ENCODE peak calls at places on chromosomes 4 and X, in eight cellular contexts. P is cardiac fibroblast; H is stimulated activated CD8-positive, alpha-beta memory T cell treated with anti-CD3 and anti-CD28 coated beads, Interleukin-2, amount 100 ng/mL, for 1 hour; I is NCI-H1417 treated with DMSO at 0.1 percent for 48 hours; Y is NCI-H2081; E is mucosa of descending colon; X is sciatic nerve; K is GM18507. R is an unnamed sample.
A peak's percentile ranks its signal among the peaks of the same experiment; 100 is the strongest.

GRCh38 chr4:112819729-112820128 is 182.8 kb downstream of the LARP7 start:
- DNase-seq in I (no peak), H (no peak), E (no peak), X (no peak), K (no peak), P (no peak), Y (no peak), R (no peak)

GRCh38 chr4:14254806-14255445 is 627.4 kb upstream of the BOD1L1 start:
- DNase-seq in P (no peak), I (no peak), K (no peak), Y (no peak), H (no peak), E (no peak), X (no peak), R (no peak)

GRCh38 chr4:7753931-7754465 is 185.7 kb downstream of the AFAP1 start:
- DNase-seq in P (no peak), K (no peak), X (no peak), Y (no peak), E (no peak), I (no peak), H (no peak), R (no peak)

GRCh38 chrX:83416273-83416672 is 91.8 kb upstream of the POU3F4 start:
- DNase-seq in K (no peak), H (no peak), P (peak; percentile 2), E (no peak), Y (no peak), X (no peak), I (no peak), R (no peak)

GRCh38 chr4:8646296-8647093 is 53.9 kb downstream of the CPZ start:
- DNase-seq in Y (peak; percentile 9), E (no peak), X (peak; percentile 30), I (no peak), P (no peak), H (no peak), K (no peak), R (no peak)

GRCh38 chrX:48558270-48558669 is 16.0 kb upstream of the RBM3 start:
- DNase-seq in I (no peak), E (no peak), X (no peak), P (peak; percentile 91), Y (no peak), H (no peak), K (no peak), R (peak; percentile 77)

GRCh38 chr4:98262431-98262830 is 1.2 kb downstream of the RAP1GDS1 start:
- DNase-seq in E (peak; percentile 5), K (no peak), X (no peak), H (no peak), Y (no peak), P (no peak), I (no peak), R (no peak)

GRCh38 chr4:110270492-110271197 is 72.2 kb upstream of the ELOVL6 start:
- DNase-seq in X (no peak), I (no peak), P (peak; percentile 76), K (no peak), H (no peak), E (no peak), Y (no peak), R (peak; percentile 74)

GRCh38 chr4:23194751-23195150 is 502.0 kb downstream of the GBA3 start:
- DNase-seq in Y (no peak), X (no peak), I (no peak), K (no peak), E (no peak), P (no peak), H (no peak), R (no peak)

GRCh38 chr4:153322791-153323190 is 21.7 kb upstream of the MND1 start:
- DNase-seq in P (no peak), Y (no peak), H (no peak), I (no peak), E (no peak), K (no peak), X (no peak), R (peak; percentile 21)

GRCh38 chr4:157115613-157116340 is 39.8 kb downstream of the GLRB start:
- DNase-seq in E (no peak), H (no peak), K (no peak), I (no peak), P (peak; percentile 81), Y (no peak), X (no peak), R (peak; percentile 63)

GRCh38 chr4:15894923-15895411 is 43.6 kb downstream of the FGFBP1 start:
- DNase-seq in I (no peak), P (peak; percentile 62), X (no peak), Y (no peak), E (no peak), H (no peak), K (no peak), R (no peak)

GRCh38 chr4:16544251-16544721 is 318.0 kb upstream of the TAPT1 start:
- DNase-seq in I (no peak), X (no peak), H (no peak), Y (no peak), K (no peak), P (no peak), E (peak; percentile 1), R (no peak)

GRCh38 chr4:35399912-35400311 is 844.4 kb downstream of the ARAP2 start:
- DNase-seq in I (no peak), H (no peak), E (no peak), K (no peak), X (no peak), P (no peak), Y (no peak), R (no peak)

GRCh38 chrX:149541521-149542047 is 772 bp downstream of the EOLA1 start:
- DNase-seq in I (no peak), K (no peak), H (no peak), Y (no peak), P (peak; percentile 2), X (no peak), E (peak; percentile 11), R (no peak)

GRCh38 chr4:113531572-113531971 is 230.0 kb downstream of the CAMK2D start:
- DNase-seq in Y (no peak), P (no peak), K (no peak), I (no peak), H (no peak), E (no peak), X (no peak), R (no peak)

GRCh38 chr4:123229326-123229725 is 167.3 kb upstream of the SPRY1 start:
- DNase-seq in K (no peak), P (no peak), X (no peak), I (no peak), E (no peak), Y (no peak), H (no peak), R (no peak)

GRCh38 chr4:140609548-140610425 is 41.0 kb upstream of the UCP1 start:
- DNase-seq in X (no peak), I (peak; percentile 11), P (peak; percentile 70), K (peak; percentile 29), H (no peak), E (peak; percentile 2), Y (peak; percentile 66), R (peak; percentile 72)

GRCh38 chr4:23091674-23092073 is 398.9 kb downstream of the GBA3 start:
- DNase-seq in H (no peak), X (no peak), P (no peak), I (no peak), E (no peak), K (no peak), Y (no peak), R (no peak)

GRCh38 chrX:40908857-40909475 is 173.6 kb upstream of the MED14 start:
- DNase-seq in Y (no peak), H (no peak), E (no peak), K (no peak), I (no peak), P (peak; percentile 84), X (no peak), R (peak; percentile 61)

GRCh38 chr4:64464581-64464980 is 55.3 kb upstream of the TECRL start:
- DNase-seq in P (no peak), E (no peak), Y (no peak), K (no peak), H (no peak), X (no peak), I (no peak), R (no peak)

GRCh38 chr4:27861381-27861787 is 1000.7 kb downstream of the STIM2 start:
- DNase-seq in I (no peak), X (no peak), K (no peak), P (peak; percentile 68), Y (peak; percentile 75), H (no peak), E (no peak), R (no peak)

GRCh38 chr4:16508968-16509367 is 282.7 kb upstream of the TAPT1 start:
- DNase-seq in K (no peak), I (no peak), H (no peak), X (no peak), Y (no peak), E (no peak), P (peak; percentile 27), R (no peak)

GRCh38 chrX:126137899-126138298 is 28.2 kb downstream of the DCAF12L2 start:
- DNase-seq in K (no peak), P (peak; percentile 0), X (no peak), Y (peak; percentile 11), I (no peak), H (no peak), E (no peak), R (no peak)

GRCh38 chr4:77821775-77822174 is 2.6 kb upstream of the CNOT6L start:
- DNase-seq in P (no peak), X (no peak), K (no peak), Y (no peak), E (peak; percentile 20), H (peak; percentile 16), I (no peak), R (no peak)

GRCh38 chrX:55135171-55135570 is 46.4 kb downstream of the PAGE2 start:
- DNase-seq in X (no peak), H (no peak), I (no peak), K (no peak), E (peak; percentile 59), Y (no peak), P (peak; percentile 49), R (peak; percentile 28)

GRCh38 chr4:129583868-129584267 is 487.9 kb downstream of the C4orf33 start:
- DNase-seq in Y (no peak), I (no peak), P (peak; percentile 28), K (no peak), E (no peak), X (peak; percentile 59), H (no peak), R (no peak)